ENCODE peak calls at places on chromosomes 11 and 22, in five cellular contexts. G is head of caudate nucleus; F is H54; R is type B pancreatic cell; J is activated CD8-positive, alpha-beta memory T cell treated with anti-CD3 and anti-CD28 coated beads, Interleukin-2, amount 50 U/mL, for 48 hours. L is an unnamed sample.

GRCh38 chr22:35227248-35227647 is 30.0 kb upstream of the HMGXB4 start:
- DNase-seq in F (no peak), J (no peak), G (no peak), R (no peak), L (no peak)

GRCh38 chr11:6111635-6112034 is 4.2 kb downstream of the OR56B4 start:
- DNase-seq in F (no peak), R (no peak), J (no peak), G (no peak), L (no peak)

GRCh38 chr11:18540207-18541009 is 13.7 kb upstream of the TSG101 start:
- DNase-seq in G (no peak), F (no peak), J (no peak), R (no peak), L (no peak)

GRCh38 chr11:117923773-117924172 is 5.4 kb downstream of the TMPRSS13 start:
- DNase-seq in J (no peak), G (no peak), F (no peak), R (no peak), L (no peak)

GRCh38 chr11:69044111-69045013 is 4.4 kb upstream of the TPCN2 start:
- DNase-seq in R (no peak), F (peak), G (peak), J (no peak), L (peak)

GRCh38 chr11:120146413-120147093 is 8.6 kb upstream of the TRIM29 start:
- DNase-seq in R (peak), G (peak), F (no peak), J (peak), L (no peak)

GRCh38 chr22:21703684-21704316 is 31.8 kb downstream of the YPEL1 start:
- DNase-seq in F (no peak), J (no peak), G (no peak), R (no peak), L (no peak)

GRCh38 chr11:88293931-88294330 is 43.6 kb downstream of the CTSC start:
- DNase-seq in F (no peak), J (no peak), G (no peak), R (no peak), L (no peak)

GRCh38 chr11:75855191-75855590 is 40.2 kb downstream of the UVRAG start:
- DNase-seq in G (no peak), F (no peak), J (no peak), R (no peak), L (no peak)

GRCh38 chr11:2744166-2744565 is 44.4 kb upstream of the KCNQ1OT1 start:
- DNase-seq in F (no peak), R (no peak), G (no peak), J (no peak), L (no peak)

GRCh38 chr11:116386118-116386699 is 386.6 kb downstream of the BUD13 start:
- DNase-seq in R (no peak), F (no peak), G (no peak), J (no peak), L (no peak)

GRCh38 chr11:116680349-116681125 is 92.2 kb downstream of the BUD13 start:
- DNase-seq in F (no peak), G (no peak), J (no peak), R (no peak), L (no peak)

GRCh38 chr11:3903207-3903896 is 47.9 kb downstream of the STIM1 start:
- DNase-seq in F (no peak), G (no peak), R (no peak), J (no peak), L (no peak)

GRCh38 chr11:118353084-118353710 is 6.2 kb upstream of the UBE4A start:
- DNase-seq in R (no peak), F (no peak), J (no peak), G (no peak), L (no peak)

GRCh38 chr11:33160147-33160546 is 1.1 kb downstream of the CSTF3 start:
- DNase-seq in F (no peak), R (no peak), G (no peak), J (no peak), L (no peak)

GRCh38 chr11:61567286-61568061 is 13.4 kb downstream of the SYT7 start:
- DNase-seq in R (peak), F (peak), G (peak), J (peak), L (no peak)

GRCh38 chr11:111097191-111097590 is 148.3 kb upstream of the POU2AF2 start:
- DNase-seq in G (no peak), J (no peak), R (no peak), F (peak), L (no peak)

GRCh38 chr22:37704645-37705044 is 7.8 kb downstream of the TRIOBP start:
- DNase-seq in J (no peak), R (no peak), G (no peak), F (no peak), L (no peak)

GRCh38 chr22:50531546-50532352 is 1.9 kb upstream of the TYMP start:
- DNase-seq in F (no peak), G (no peak), J (peak), R (no peak), L (peak)

GRCh38 chr11:116457336-116458007 is 315.3 kb downstream of the BUD13 start:
- DNase-seq in G (no peak), R (no peak), J (no peak), F (no peak), L (no peak)

L was measured in coronary artery.